ENCODE peak calls at places on chromosomes 5 and 9, in eight cellular contexts. T, D, V, H, E, G, M and W are unnamed samples.

GRCh38 chr9:32525506-32525905 is 490 bp downstream of the RIGI start:
- DNase-seq in T (no peak), D (no peak), V (no peak), H (no peak), E (no peak), G (no peak), M (no peak), W (no peak)

GRCh38 chr9:122016789-122017188 is 76.3 kb downstream of the TTLL11 start:
- DNase-seq in T (no peak), D (no peak), V (no peak), H (no peak), E (no peak), G (no peak), M (no peak), W (no peak)

GRCh38 chr5:9265391-9266287 is 280.2 kb downstream of the SEMA5A start:
- DNase-seq in T (no peak), D (no peak), V (no peak), H (no peak), E (peak), G (no peak), M (peak), W (no peak)

GRCh38 chr5:37810311-37810710 is 29.5 kb downstream of the GDNF start:
- DNase-seq in T (no peak), D (no peak), V (no peak), H (no peak), E (no peak), G (no peak), M (peak), W (no peak)

GRCh38 chr5:108459661-108460170 is 77.8 kb upstream of the FBXL17 start:
- DNase-seq in T (no peak), D (no peak), V (no peak), H (no peak), E (no peak), G (no peak), M (no peak), W (peak)

GRCh38 chr9:88920645-88921044 is 70.6 kb upstream of the S1PR3 start:
- DNase-seq in T (no peak), D (no peak), V (no peak), H (no peak), E (no peak), G (no peak), M (no peak), W (no peak)

GRCh38 chr5:173888473-173889135 is 455 bp downstream of the CPEB4 start:
- DNase-seq in T (peak), D (peak), V (no peak), H (peak), E (no peak), G (peak), M (no peak), W (peak)

GRCh38 chr9:97570899-97571298 is 62.3 kb downstream of the TSTD2 start:
- DNase-seq in T (no peak), D (no peak), V (no peak), H (no peak), E (no peak), G (peak), M (no peak), W (peak)

GRCh38 chr5:32298056-32298420 is 14.7 kb downstream of the MTMR12 start:
- DNase-seq in T (no peak), D (no peak), V (no peak), H (no peak), E (no peak), G (no peak), M (peak), W (no peak)

GRCh38 chr9:134680393-134681060 is 38.9 kb downstream of the COL5A1 start:
- DNase-seq in T (no peak), D (no peak), V (no peak), H (no peak), E (no peak), G (no peak), M (no peak), W (no peak)

GRCh38 chr5:61619289-61619688 is 287.2 kb downstream of the ZSWIM6 start:
- DNase-seq in T (no peak), D (no peak), V (no peak), H (no peak), E (no peak), G (no peak), M (no peak), W (no peak)